ENCODE peak calls at places on chromosomes 1 and 21, in six cellular contexts. J is H9, E is mesendoderm, A is neuronal stem cell, M is H1, W is IMR-90. R is an unnamed sample.

GRCh38 chr1:155455588-155456195 is 106.9 kb downstream of the ASH1L start:
- DNase-seq in J (no peak), E (no peak), A (peak; percentile 9), M (no peak), W (peak; percentile 46), R (peak; percentile 41)

GRCh38 chr1:43009274-43009673 is 50.6 kb upstream of the SLC2A1 start:
- DNase-seq in J (no peak), E (no peak), A (no peak), M (no peak), W (no peak), R (no peak)

GRCh38 chr1:115492880-115493279 is 148.9 kb upstream of the VANGL1 start:
- DNase-seq in J (no peak), E (no peak), A (no peak), M (no peak), W (peak; percentile 58), R (peak; percentile 15)

GRCh38 chr21:37862536-37862935 is 53.7 kb downstream of the KCNJ6 start:
- DNase-seq in J (peak; percentile 35), E (peak; percentile 47), A (no peak), M (no peak), W (peak; percentile 66), R (peak; percentile 79)

GRCh38 chr1:241423541-241424479 is 66.8 kb upstream of the RGS7 start:
- DNase-seq in J (peak; percentile 66), E (peak; percentile 51), A (peak; percentile 53), M (peak; percentile 15), W (peak; percentile 63), R (peak; percentile 16)

GRCh38 chr21:46038871-46039397 is 57.4 kb downstream of the COL6A1 start:
- DNase-seq in J (no peak), E (no peak), A (no peak), M (no peak), W (peak; percentile 83), R (peak; percentile 88)

GRCh38 chr1:172005856-172006255 is 164.6 kb downstream of the DNM3 start:
- DNase-seq in J (no peak), E (no peak), A (no peak), M (no peak), W (peak; percentile 54), R (peak; percentile 36)

GRCh38 chr1:150477320-150477719 is 9.9 kb upstream of the TARS2 start:
- DNase-seq in J (no peak), E (no peak), A (no peak), M (no peak), W (no peak), R (no peak)

GRCh38 chr1:202575906-202576653 is 134.2 kb downstream of the SYT2 start:
- DNase-seq in J (no peak), E (no peak), A (no peak), M (no peak), W (peak; percentile 57), R (no peak)

GRCh38 chr1:236853916-236854601 is 59.0 kb downstream of the MTR start:
- DNase-seq in J (no peak), E (no peak), A (no peak), M (no peak), W (peak; percentile 21), R (peak; percentile 25)

GRCh38 chr1:59750612-59751395 is 63.9 kb upstream of the HOOK1 start:
- DNase-seq in J (no peak), E (no peak), A (no peak), M (no peak), W (peak; percentile 94), R (peak; percentile 86)

GRCh38 chr1:202088216-202088615 is 34.5 kb upstream of the GPR37L1 start:
- DNase-seq in J (no peak), E (no peak), A (no peak), M (no peak), W (no peak), R (no peak)

GRCh38 chr21:43953028-43953427 is 59.1 kb upstream of the TRAPPC10 start:
- DNase-seq in J (no peak), E (no peak), A (no peak), M (no peak), W (no peak), R (no peak)

GRCh38 chr1:205232122-205232820 is 4.5 kb downstream of the TMCC2 start:
- DNase-seq in J (no peak), E (no peak), A (no peak), M (no peak), W (no peak), R (no peak)

GRCh38 chr1:230377324-230377723 is 48.8 kb downstream of the PGBD5 start:
- DNase-seq in J (no peak), E (no peak), A (no peak), M (no peak), W (no peak), R (no peak)

GRCh38 chr1:228544921-228545591 is 57.9 kb downstream of the RNF187 start:
- DNase-seq in J (no peak), E (no peak), A (no peak), M (no peak), W (no peak), R (no peak)

GRCh38 chr21:37367758-37368535 is 1.4 kb downstream of the DYRK1A start:
- DNase-seq in J (no peak), E (peak; percentile 69), A (no peak), M (no peak), W (peak; percentile 35), R (peak; percentile 48)

GRCh38 chr1:66436378-66437135 is 97.4 kb upstream of the SGIP1 start:
- DNase-seq in J (no peak), E (peak; percentile 47), A (no peak), M (no peak), W (peak; percentile 80), R (no peak)

GRCh38 chr1:60345049-60345448 is 271.5 kb upstream of the C1orf87 start:
- DNase-seq in J (no peak), E (no peak), A (no peak), M (no peak), W (no peak), R (no peak)

GRCh38 chr1:54951810-54952226 is 28.6 kb upstream of the TMEM61 start:
- DNase-seq in J (no peak), E (no peak), A (no peak), M (no peak), W (no peak), R (no peak)

GRCh38 chr21:25709684-25710265 is 24.9 kb downstream of the ATP5PF start:
- DNase-seq in J (peak; percentile 38), E (peak; percentile 68), A (no peak), M (peak; percentile 3), W (no peak), R (no peak)

GRCh38 chr1:192629602-192630001 is 6.3 kb upstream of the RGS13 start:
- DNase-seq in J (no peak), E (no peak), A (no peak), M (no peak), W (no peak), R (no peak)

GRCh38 chr1:204711103-204711946 is 25.8 kb upstream of the LRRN2 start:
- DNase-seq in J (peak; percentile 47), E (peak; percentile 82), A (no peak), M (no peak), W (no peak), R (no peak)

GRCh38 chr21:31624181-31624580 is 35.3 kb upstream of the SOD1 start:
- DNase-seq in J (no peak), E (no peak), A (no peak), M (no peak), W (no peak), R (no peak)
- H3K4ac ChIP-seq in J (no peak overlapping the region), E (no peak overlapping the region), A (no peak overlapping the region), M (no peak overlapping the region), W (no peak overlapping the region), R (no peak overlapping the region)

GRCh38 chr1:110344152-110344551 is 5.0 kb downstream of the RBM15 start:
- DNase-seq in J (no peak), E (no peak), A (no peak), M (no peak), W (no peak), R (no peak)
- H3K4ac ChIP-seq in J (no peak overlapping the region), E (no peak overlapping the region), A (no peak overlapping the region), M (no peak overlapping the region), W (no peak overlapping the region), R (no peak overlapping the region)

GRCh38 chr1:153615406-153615805 is 719 bp downstream of the S100A14 start:
- DNase-seq in J (no peak), E (no peak), A (no peak), M (no peak), W (no peak), R (no peak)

GRCh38 chr1:153617677-153618076 is 1.6 kb upstream of the S100A14 start:
- DNase-seq in J (peak; percentile 75), E (peak; percentile 85), A (peak; percentile 37), M (peak; percentile 54), W (no peak), R (peak; percentile 70)

GRCh38 chr1:153614906-153615305 is 1.2 kb downstream of the S100A14 start:
- DNase-seq in J (no peak), E (no peak), A (no peak), M (no peak), W (no peak), R (no peak)

GRCh38 chr1:153616885-153617428 is 832 bp upstream of the S100A14 start:
- DNase-seq in J (no peak), E (no peak), A (no peak), M (no peak), W (no peak), R (no peak)

DNA sequence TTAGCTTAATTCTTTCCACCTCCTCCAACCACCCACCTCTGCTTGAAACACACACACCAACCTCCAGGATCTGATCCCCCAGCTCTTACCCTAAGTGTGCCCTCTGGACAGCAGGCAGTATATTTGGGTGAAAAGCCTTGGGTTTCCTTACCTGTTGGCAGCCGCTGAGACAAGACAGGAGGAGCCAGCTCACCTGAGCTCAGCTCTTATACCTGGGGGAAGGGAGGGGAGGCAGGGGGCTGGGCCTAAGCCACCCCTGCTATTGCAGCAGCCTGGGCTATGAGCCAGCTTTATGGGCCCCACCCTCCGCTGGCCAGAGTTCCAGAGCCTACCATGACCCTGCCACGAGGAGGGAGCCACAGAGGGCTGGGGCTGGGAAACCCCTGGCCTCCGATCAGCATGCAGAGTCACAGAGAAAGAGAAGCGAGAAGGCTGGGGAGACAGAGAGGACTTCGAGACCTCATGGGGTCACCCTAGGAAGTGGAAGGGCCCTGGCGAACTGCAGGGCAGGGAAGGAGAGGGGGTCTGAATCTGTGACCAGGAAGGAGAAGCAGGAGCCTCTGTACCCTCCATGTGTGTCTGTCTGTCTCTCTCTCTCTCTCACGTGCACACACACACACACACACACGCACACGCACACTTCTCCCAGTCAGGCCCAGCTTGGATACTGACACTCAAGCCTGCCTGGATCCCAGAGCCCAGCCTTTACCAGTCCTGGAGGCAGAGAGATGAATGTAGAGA is at the start of gene S100A14:
- DNase-seq in J (no peak), E (peak; percentile 40), A (no peak), M (no peak), W (no peak), R (no peak)
- H3K4ac ChIP-seq in J (no peak within 1 kb of the TSS), E (no peak within 1 kb of the TSS), A (no peak within 1 kb of the TSS), M (no peak within 1 kb of the TSS), W (peak within 1 kb of the TSS; percentile 40), R (peak within 1 kb of the TSS; percentile 15)

GRCh38 chr1:15129944-15130343 is 23.6 kb upstream of the TMEM51 start:
- DNase-seq in J (no peak), E (no peak), A (no peak), M (no peak), W (no peak), R (no peak)

GRCh38 chr1:15128077-15128476 is 25.5 kb upstream of the TMEM51 start:
- DNase-seq in J (no peak), E (no peak), A (no peak), M (no peak), W (no peak), R (no peak)

GRCh38 chr1:15125101-15125745 is 28.3 kb upstream of the TMEM51 start:
- DNase-seq in J (no peak), E (no peak), A (no peak), M (no peak), W (no peak), R (no peak)

GRCh38 chr1:15130607-15131006 is 22.9 kb upstream of the TMEM51 start:
- DNase-seq in J (no peak), E (no peak), A (no peak), M (no peak), W (no peak), R (no peak)

GRCh38 chr1:15128520-15129313 is 24.8 kb upstream of the TMEM51 start:
- DNase-seq in J (peak; percentile 86), E (peak; percentile 85), A (peak; percentile 73), M (peak; percentile 56), W (peak; percentile 65), R (peak; percentile 76)
- H3K4ac ChIP-seq in J (no peak overlapping the region), E (no peak overlapping the region), A (no peak overlapping the region), M (no peak overlapping the region), W (no peak overlapping the region), R (no peak overlapping the region)